ENCODE peak calls at places on chromosomes 4 and X, in eight cellular contexts. E is HT-29; I is stimulated activated CD4-positive, alpha-beta T cell treated with anti-CD3 and anti-CD28 coated beads, Interleukin-12 subunit alpha, Interleukin-12 subunit beta, amount 100 ng/mL, for 48 hours; D is stimulated activated CD8-positive, alpha-beta memory T cell treated with anti-CD3 and anti-CD28 coated beads, Interleukin-2, amount 100 ng/mL, for 48 hours; G is T-helper 1 cell; B is neural progenitor cell; H is H7; M is activated gamma-delta T cell treated with Interleukin-2 at 50 U/mL for 16 hours. F is an unnamed sample.

GRCh38 chrX:129650183-129650689 is 4.5 kb downstream of the APLN start:
- DNase-seq in G (no peak), D (no peak), M (no peak), H (no peak), I (no peak), B (no peak), E (no peak), F (no peak)

GRCh38 chrX:14871767-14872166 is 1.1 kb downstream of the FANCB start:
- DNase-seq in H (no peak), E (no peak), D (no peak), G (no peak), I (no peak), M (no peak), B (no peak), F (no peak)

GRCh38 chr4:56817840-56818491 is 3.5 kb downstream of the SPINK2 start:
- DNase-seq in H (no peak), B (no peak), E (no peak), M (no peak), I (peak; percentile 12), D (peak; percentile 30), G (peak; percentile 22), F (no peak)

GRCh38 chr4:151226004-151226932 is 50.7 kb upstream of the PRSS48 start:
- DNase-seq in B (no peak), G (no peak), M (no peak), D (no peak), I (no peak), H (no peak), E (no peak), F (no peak)

GRCh38 chrX:118116308-118117068 is at the start of gene KLHL13:
- DNase-seq in G (no peak), M (no peak), H (peak; percentile 93), E (no peak), I (no peak), B (peak; percentile 75), D (peak; percentile 1), F (peak; percentile 58)

GRCh38 chr4:154033921-154034320 is 245.0 kb upstream of the SFRP2 start:
- DNase-seq in D (no peak), M (no peak), B (no peak), I (no peak), H (no peak), G (no peak), E (no peak), F (no peak)

GRCh38 chr4:116486401-116486800 is 599.0 kb downstream of the TRAM1L1 start:
- DNase-seq in D (no peak), B (no peak), G (no peak), H (no peak), E (no peak), M (no peak), I (no peak), F (no peak)

GRCh38 chrX:70434914-70435586 is 9.6 kb upstream of the DLG3 start:
- DNase-seq in E (no peak), I (no peak), M (no peak), G (no peak), B (peak; percentile 10), D (no peak), H (no peak), F (no peak)

GRCh38 chr4:124710911-124711310 is 1.6 kb downstream of the ANKRD50 start:
- DNase-seq in M (no peak), D (no peak), B (no peak), G (no peak), E (peak; percentile 23), H (no peak), I (no peak), F (no peak)

GRCh38 chr4:90000995-90001394 is 106.3 kb downstream of the MMRN1 start:
- DNase-seq in I (no peak), E (no peak), G (no peak), H (no peak), B (no peak), M (no peak), D (no peak), F (no peak)

GRCh38 chrX:68420559-68420958 is 12.7 kb downstream of the OPHN1 start:
- DNase-seq in E (no peak), H (no peak), I (no peak), B (no peak), G (no peak), D (no peak), M (no peak), F (no peak)

GRCh38 chr4:94516067-94516466 is 64.3 kb downstream of the PDLIM5 start:
- DNase-seq in H (no peak), M (no peak), I (no peak), B (no peak), G (no peak), D (no peak), E (peak; percentile 23), F (no peak)

GRCh38 chrX:150324035-150324728 is 38.9 kb upstream of the MAMLD1 start:
- DNase-seq in H (no peak), B (no peak), G (no peak), M (no peak), E (no peak), D (no peak), I (no peak), F (no peak)

GRCh38 chr4:4419896-4420295 is 33.0 kb downstream of the NSG1 start:
- DNase-seq in D (no peak), H (no peak), B (no peak), G (no peak), I (no peak), E (no peak), M (no peak), F (no peak)

GRCh38 chr4:84952004-84952403 is 14.5 kb downstream of the WDFY3 start:
- DNase-seq in M (no peak), E (peak; percentile 80), B (no peak), D (no peak), I (no peak), G (no peak), H (no peak), F (no peak)

GRCh38 chr4:142405021-142405991 is 440.8 kb downstream of the INPP4B start:
- DNase-seq in G (peak; percentile 86), M (peak; percentile 31), H (no peak), E (peak; percentile 83), D (peak; percentile 9), B (peak; percentile 9), I (no peak), F (no peak)

GRCh38 chr4:41212221-41213203 is 1.8 kb downstream of the APBB2 start:
- DNase-seq in G (peak; percentile 21), E (peak; percentile 69), D (no peak), H (peak; percentile 64), M (no peak), B (peak; percentile 36), I (no peak), F (no peak)

GRCh38 chrX:81377329-81377728 is 175.4 kb downstream of the SH3BGRL start:
- DNase-seq in H (peak; percentile 2), G (peak; percentile 1), B (peak; percentile 4), E (peak; percentile 49), D (no peak), M (no peak), I (no peak), F (no peak)

GRCh38 chr4:41468122-41468521 is 69.8 kb upstream of the LIMCH1 start:
- DNase-seq in M (no peak), E (no peak), I (no peak), D (no peak), G (no peak), H (peak; percentile 28), B (no peak), F (no peak)

GRCh38 chr4:186902361-186902760 is 178.7 kb upstream of the FAT1 start:
- DNase-seq in D (no peak), H (no peak), G (no peak), B (no peak), E (peak; percentile 47), M (no peak), I (no peak), F (no peak)

GRCh38 chr4:119300388-119301131 is 21.4 kb downstream of the FABP2 start:
- DNase-seq in M (peak; percentile 87), E (peak; percentile 98), D (peak; percentile 94), G (peak; percentile 95), B (peak; percentile 94), H (peak; percentile 80), I (peak; percentile 86), F (peak; percentile 99)

GRCh38 chr4:75948822-75949444 is 8.1 kb upstream of the NAAA start:
- DNase-seq in E (no peak), I (no peak), M (no peak), G (no peak), H (no peak), D (no peak), B (no peak), F (no peak)

GRCh38 chrX:35890699-35891098 is 28.8 kb upstream of the CFAP47 start:
- DNase-seq in G (peak; percentile 33), E (peak; percentile 65), B (peak; percentile 64), M (no peak), I (peak; percentile 27), D (no peak), H (peak; percentile 22), F (peak; percentile 44)

GRCh38 chr4:102295153-102295862 is 50.0 kb downstream of the SLC39A8 start:
- DNase-seq in M (no peak), H (no peak), E (no peak), B (no peak), D (no peak), I (no peak), G (no peak), F (no peak)

GRCh38 chr4:71857713-71858451 is 74.0 kb upstream of the GC start:
- DNase-seq in D (no peak), H (peak; percentile 12), E (no peak), M (no peak), G (no peak), I (no peak), B (peak; percentile 51), F (no peak)

GRCh38 chr4:85147481-85148076 is 181.1 kb upstream of the WDFY3 start:
- DNase-seq in G (peak; percentile 31), E (peak; percentile 71), H (peak; percentile 53), B (peak; percentile 69), I (peak; percentile 1), D (no peak), M (no peak), F (no peak)

GRCh38 chr4:3780347-3781171 is 14.4 kb downstream of the ADRA2C start:
- DNase-seq in I (no peak), M (no peak), D (no peak), G (no peak), B (no peak), E (peak; percentile 61), H (no peak), F (no peak)

GRCh38 chrX:155065035-155065734 is 5.8 kb downstream of the CMC4 start:
- DNase-seq in I (no peak), G (no peak), M (no peak), E (no peak), B (no peak), D (no peak), H (no peak), F (no peak)

GRCh38 chrX:50081282-50081955 is 119.4 kb downstream of the AKAP4 start:
- DNase-seq in D (no peak), H (no peak), B (peak; percentile 50), M (no peak), E (peak; percentile 36), G (no peak), I (no peak), F (peak; percentile 69)

GRCh38 chr4:183505556-183506388 is 914 bp downstream of the ING2 start:
- DNase-seq in M (peak; percentile 84), H (peak; percentile 93), I (peak; percentile 76), E (peak; percentile 76), B (peak; percentile 93), G (peak; percentile 87), D (peak; percentile 79), F (peak; percentile 94)

GRCh38 chr4:1522606-1523005 is 116.4 kb upstream of the NKX1-1 start:
- DNase-seq in I (no peak), E (no peak), B (no peak), H (no peak), M (no peak), G (no peak), D (no peak), F (no peak)

GRCh38 chr4:41661447-41662076 is 87.0 kb downstream of the PHOX2B start:
- DNase-seq in H (peak; percentile 56), M (peak; percentile 4), D (peak; percentile 10), E (peak; percentile 86), I (peak; percentile 29), G (peak; percentile 9), B (peak; percentile 58), F (peak; percentile 69)

GRCh38 chrX:153645921-153646481 is 1.0 kb upstream of the DUSP9 start:
- DNase-seq in B (no peak), I (no peak), H (peak; percentile 24), D (no peak), G (no peak), E (no peak), M (peak; percentile 1), F (no peak)

F was measured in upper lobe of right lung.